ENCODE peak calls at places on chromosomes 12 and 14, in eight cellular contexts. B, V, S, Z, C, N, T and A are unnamed samples.

GRCh38 chr14:54935958-54936357 is 33.3 kb upstream of the GCH1 start:
- DNase-seq in B (no peak), V (no peak), S (no peak), Z (peak), C (peak), N (peak), T (peak), A (no peak)

GRCh38 chr14:33402604-33403003 is 463.9 kb downstream of the NPAS3 start:
- DNase-seq in B (no peak), V (no peak), S (no peak), Z (no peak), C (no peak), N (no peak), T (no peak), A (no peak)

GRCh38 chr12:6229224-6229748 is 29.1 kb downstream of the CD9 start:
- DNase-seq in B (no peak), V (no peak), S (peak), Z (no peak), C (no peak), N (peak), T (no peak), A (no peak)

GRCh38 chr12:112716099-112717093 is 75.2 kb upstream of the RPH3A start:
- DNase-seq in B (no peak), V (no peak), S (no peak), Z (no peak), C (peak), N (no peak), T (peak), A (no peak)

GRCh38 chr14:24941719-24942118 is 108.2 kb downstream of the STXBP6 start:
- DNase-seq in B (no peak), V (no peak), S (no peak), Z (no peak), C (no peak), N (no peak), T (no peak), A (no peak)

GRCh38 chr14:70887207-70888150 is 19.8 kb upstream of the PCNX1 start:
- DNase-seq in B (no peak), V (no peak), S (no peak), Z (peak), C (peak), N (peak), T (no peak), A (no peak)

GRCh38 chr14:64879635-64880381 is at the start of gene SPTB:
- DNase-seq in B (no peak), V (peak), S (peak), Z (no peak), C (no peak), N (no peak), T (peak), A (no peak)

GRCh38 chr14:57575482-57575881 is 81.8 kb upstream of the CCDC198 start:
- DNase-seq in B (no peak), V (no peak), S (no peak), Z (no peak), C (no peak), N (no peak), T (no peak), A (no peak)

GRCh38 chr12:43937947-43938346 is 102.1 kb downstream of the TMEM117 start:
- DNase-seq in B (no peak), V (no peak), S (no peak), Z (no peak), C (peak), N (peak), T (peak), A (no peak)

GRCh38 chr12:111692575-111693210 is 6.8 kb downstream of the ACAD10 start:
- DNase-seq in B (no peak), V (no peak), S (no peak), Z (no peak), C (peak), N (no peak), T (no peak), A (no peak)

GRCh38 chr12:15546102-15546701 is 223.9 kb downstream of the PTPRO start:
- DNase-seq in B (no peak), V (peak), S (no peak), Z (no peak), C (no peak), N (no peak), T (no peak), A (no peak)

GRCh38 chr14:66315548-66315947 is 170.6 kb upstream of the CCDC196 start:
- DNase-seq in B (no peak), V (no peak), S (no peak), Z (no peak), C (no peak), N (no peak), T (no peak), A (no peak)

GRCh38 chr12:92573104-92573503 is 129.7 kb upstream of the PLEKHG7 start:
- DNase-seq in B (no peak), V (no peak), S (no peak), Z (no peak), C (no peak), N (no peak), T (no peak), A (no peak)

GRCh38 chr14:104385189-104386135 is 194.1 kb upstream of the C14orf180 start:
- DNase-seq in B (peak), V (no peak), S (peak), Z (no peak), C (no peak), N (no peak), T (no peak), A (peak)

GRCh38 chr14:104387385-104388010 is 192.1 kb upstream of the C14orf180 start:
- DNase-seq in B (peak), V (no peak), S (no peak), Z (no peak), C (no peak), N (no peak), T (no peak), A (peak)

GRCh38 chr14:104387000-104387384 is 192.6 kb upstream of the C14orf180 start:
- DNase-seq in B (peak), V (no peak), S (peak), Z (no peak), C (no peak), N (no peak), T (no peak), A (peak)

GRCh38 chr14:104384776-104385071 is 194.8 kb upstream of the C14orf180 start:
- DNase-seq in B (peak), V (no peak), S (peak), Z (no peak), C (no peak), N (no peak), T (no peak), A (peak)

DNA sequence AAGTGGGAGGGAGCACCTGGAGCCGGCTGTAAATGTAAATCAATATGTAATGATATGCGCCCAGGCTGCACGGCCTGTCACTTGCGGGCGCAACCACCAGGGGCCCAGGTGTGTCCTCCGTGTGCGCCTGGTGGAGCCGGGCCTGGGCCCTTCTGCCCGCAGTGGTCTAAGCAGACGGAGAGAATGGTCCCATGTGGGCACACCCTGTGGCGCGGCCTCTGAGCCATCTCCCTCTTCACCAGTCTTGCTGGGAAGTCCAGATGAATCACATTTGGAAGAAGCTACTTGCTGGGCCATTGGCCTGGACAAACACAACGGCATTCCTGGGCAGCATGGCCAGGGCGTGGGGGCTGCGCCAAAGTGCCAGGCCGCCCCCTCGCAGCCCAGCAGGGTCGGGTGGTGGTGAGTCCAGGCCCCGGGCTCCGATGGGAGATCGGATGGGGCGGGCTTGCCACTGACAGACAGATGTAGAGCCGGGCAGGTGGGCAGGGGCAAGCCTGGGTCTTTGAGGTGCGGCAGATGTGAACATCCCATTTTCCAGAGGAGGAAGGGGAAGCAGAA is 193.2 kb upstream of the C14orf180 start:
- DNase-seq in B (peak), V (no peak), S (peak), Z (no peak), C (no peak), N (no peak), T (no peak), A (peak)
- TF ChIP-seq CTCF in B (no peak), V (no peak), S (no peak), Z (no peak), C (no peak), N (no peak), T (no peak), A (no peak)

GRCh38 chr12:120775862-120776552 is 50.4 kb downstream of the ACADS start:
- DNase-seq in B (no peak), V (no peak), S (no peak), Z (no peak), C (peak), N (no peak), T (no peak), A (no peak)
- TF ChIP-seq CTCF in B (no peak), V (no peak), S (no peak), Z (peak), C (peak), N (peak), T (no peak), A (peak)

DNA sequence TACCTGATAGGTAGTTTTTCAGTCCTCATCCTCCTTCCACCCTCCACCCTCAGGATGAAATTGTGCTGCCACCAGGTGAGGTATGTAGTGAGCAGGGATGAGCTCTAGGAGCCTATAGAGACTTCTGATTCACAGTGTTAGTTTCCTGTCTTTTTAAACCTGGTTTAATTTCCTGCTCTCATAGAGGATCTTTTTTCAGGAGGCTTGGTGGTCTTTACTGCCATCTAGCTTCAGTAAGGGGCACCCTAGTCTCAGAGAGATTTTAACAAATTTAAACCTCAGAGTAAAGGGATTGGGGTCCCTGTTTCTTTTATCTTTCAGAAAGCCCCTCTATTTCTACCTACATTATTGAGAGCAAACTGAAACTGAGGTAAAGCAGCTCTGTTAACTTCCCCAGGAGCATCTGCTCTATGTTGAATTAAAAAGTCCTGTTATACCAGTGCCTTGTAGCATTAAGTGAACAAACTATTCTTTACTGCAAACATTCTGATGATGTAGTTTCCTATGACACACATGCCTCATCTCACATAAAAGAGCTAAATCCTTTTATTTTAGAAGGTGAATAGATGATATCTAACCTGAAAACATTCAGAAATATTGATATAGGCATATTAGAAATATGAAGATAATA is 172.2 kb upstream of the DDHD1 start:
- DNase-seq in B (no peak), V (no peak), S (no peak), Z (no peak), C (peak), N (peak), T (no peak), A (no peak)
- TF ChIP-seq CTCF in B (peak), V (no peak), S (peak), Z (peak), C (peak), N (peak), T (peak), A (peak)

GRCh38 chr12:124940393-124941169 is 26.1 kb upstream of the UBC start:
- DNase-seq in B (peak), V (peak), S (peak), Z (peak), C (peak), N (peak), T (peak), A (peak)
- TF ChIP-seq CTCF in B (peak), V (peak), S (peak), Z (peak), C (peak), N (peak), T (peak), A (peak)

GRCh38 chr12:13211859-13212664 is 15.5 kb downstream of the EMP1 start:
- DNase-seq in B (no peak), V (peak), S (peak), Z (no peak), C (peak), N (peak), T (no peak), A (no peak)
- TF ChIP-seq CTCF in B (peak), V (peak), S (peak), Z (peak), C (peak), N (peak), T (peak), A (peak)

GRCh38 chr14:98227000-98227726 is 1044.8 kb downstream of the BCL11B start:
- DNase-seq in B (no peak), V (no peak), S (no peak), Z (no peak), C (no peak), N (no peak), T (no peak), A (no peak)

GRCh38 chr14:98227727-98228111 is 1044.3 kb downstream of the BCL11B start:
- DNase-seq in B (no peak), V (no peak), S (no peak), Z (no peak), C (no peak), N (no peak), T (no peak), A (no peak)

GRCh38 chr14:98231210-98231609 is 1040.8 kb downstream of the BCL11B start:
- DNase-seq in B (no peak), V (no peak), S (no peak), Z (no peak), C (no peak), N (no peak), T (no peak), A (no peak)

GRCh38 chr14:98226411-98226810 is 1045.6 kb downstream of the BCL11B start:
- DNase-seq in B (no peak), V (no peak), S (no peak), Z (no peak), C (no peak), N (no peak), T (no peak), A (no peak)

GRCh38 chr14:98229676-98230366 is 1042.2 kb downstream of the BCL11B start:
- DNase-seq in B (no peak), V (peak), S (no peak), Z (no peak), C (no peak), N (no peak), T (no peak), A (no peak)
- TF ChIP-seq CTCF in B (no peak), V (no peak), S (no peak), Z (no peak), C (no peak), N (no peak), T (no peak), A (no peak)

DNA sequence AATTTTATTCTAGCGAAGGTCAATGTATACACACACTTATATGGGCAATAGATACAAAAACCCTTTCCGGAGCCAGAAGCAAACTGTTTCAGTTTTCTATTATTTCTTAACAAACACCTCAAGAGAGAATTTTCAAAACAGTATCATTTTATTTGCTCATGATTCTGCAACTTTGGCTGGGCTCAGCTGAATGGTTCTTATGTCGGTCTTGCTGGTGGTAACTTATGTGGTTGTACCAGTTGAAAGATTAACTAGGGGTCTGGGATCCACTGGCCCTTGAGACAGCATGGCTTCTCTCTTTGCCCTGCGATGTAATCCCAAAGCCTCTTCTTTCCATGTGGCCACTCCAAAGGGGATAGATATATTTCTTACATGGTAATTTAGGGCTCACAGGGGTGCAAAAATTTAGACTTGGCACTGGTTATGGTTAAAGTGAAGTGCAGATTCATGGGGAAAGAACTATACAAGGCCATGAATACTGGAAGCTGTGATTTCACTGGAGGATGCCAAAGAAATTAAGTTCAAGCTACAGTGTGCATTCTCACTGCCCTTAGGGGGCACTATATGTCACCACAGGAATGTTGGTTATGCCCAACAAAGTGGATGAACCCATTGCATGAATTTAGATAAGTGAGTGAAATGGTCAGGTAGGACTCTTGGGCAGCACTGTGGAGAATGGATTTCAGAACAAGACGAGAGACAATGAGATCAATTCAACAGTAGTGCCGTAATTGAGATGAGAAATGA is 94.3 kb upstream of the NAV3 start:
- DNase-seq in B (no peak), V (no peak), S (no peak), Z (no peak), C (no peak), N (no peak), T (no peak), A (no peak)
- TF ChIP-seq CTCF in B (no peak), V (no peak), S (no peak), Z (no peak), C (no peak), N (no peak), T (no peak), A (no peak)

DNA sequence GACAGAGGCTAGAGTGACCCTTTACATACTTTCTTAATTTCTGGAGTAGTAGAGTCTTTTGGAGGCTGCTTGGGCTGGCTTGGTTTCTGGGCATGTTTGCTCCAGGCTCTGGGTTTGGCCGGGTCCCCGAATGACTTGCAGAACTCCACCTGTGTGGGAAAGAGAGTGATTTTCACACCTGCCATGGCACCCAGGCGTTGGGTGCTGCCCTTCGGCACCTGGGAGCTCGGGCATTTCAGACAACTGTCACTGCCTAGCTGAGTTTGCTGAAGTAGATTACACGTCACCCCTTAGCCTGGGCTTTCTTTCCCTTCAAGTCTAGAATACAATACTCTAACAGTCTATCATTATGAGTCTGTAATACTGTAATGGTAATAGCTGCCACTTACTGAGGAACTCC is 6.1 kb downstream of the RBM19 start:
- DNase-seq in B (no peak), V (no peak), S (no peak), Z (no peak), C (no peak), N (no peak), T (no peak), A (no peak)
- TF ChIP-seq CTCF in B (no peak), V (no peak), S (no peak), Z (no peak), C (no peak), N (no peak), T (no peak), A (no peak)

GRCh38 chr14:31854508-31855075 is 222.5 kb upstream of the ARHGAP5 start:
- DNase-seq in B (no peak), V (no peak), S (no peak), Z (no peak), C (no peak), N (no peak), T (no peak), A (no peak)

GRCh38 chr14:31858868-31859267 is 218.2 kb upstream of the ARHGAP5 start:
- DNase-seq in B (no peak), V (no peak), S (no peak), Z (no peak), C (peak), N (peak), T (no peak), A (no peak)

GRCh38 chr14:31855262-31855661 is 221.8 kb upstream of the ARHGAP5 start:
- DNase-seq in B (no peak), V (no peak), S (no peak), Z (no peak), C (no peak), N (no peak), T (no peak), A (no peak)
- TF ChIP-seq CTCF in B (no peak), V (no peak), S (no peak), Z (no peak), C (no peak), N (no peak), T (no peak), A (no peak)